ENCODE peak calls at places on chromosomes 13 and 19, in five cellular contexts. H, B, R, E and P are unnamed samples.

GRCh38 chr13:36850790-36851438 is 31.9 kb downstream of the RFXAP start:
- DNase-seq in H (no peak), B (no peak), R (no peak), E (no peak), P (no peak)

GRCh38 chr19:8030906-8031305 is 21.7 kb upstream of the CCL25 start:
- DNase-seq in H (no peak), B (peak; percentile 4), R (no peak), E (no peak), P (no peak)

GRCh38 chr19:8412783-8413592 is at the start of gene MARCHF2:
- DNase-seq in H (peak; percentile 96), B (peak; percentile 94), R (peak; percentile 89), E (peak; percentile 88), P (peak; percentile 83)

GRCh38 chr13:99383511-99383921 is 76.3 kb upstream of the GPR183 start:
- DNase-seq in H (no peak), B (no peak), R (no peak), E (no peak), P (no peak)

GRCh38 chr13:41054212-41054877 is 7.0 kb upstream of the WBP4 start:
- DNase-seq in H (no peak), B (peak; percentile 83), R (peak; percentile 38), E (no peak), P (no peak)

GRCh38 chr13:113466321-113466836 is 13.1 kb upstream of the ADPRHL1 start:
- DNase-seq in H (no peak), B (no peak), R (no peak), E (no peak), P (no peak)

GRCh38 chr13:44312131-44312530 is 61.5 kb upstream of the SERP2 start:
- DNase-seq in H (no peak), B (peak; percentile 52), R (no peak), E (no peak), P (no peak)

GRCh38 chr19:13839938-13840750 is 36.8 kb upstream of the NANOS3 start:
- DNase-seq in H (peak; percentile 65), B (peak; percentile 88), R (no peak), E (no peak), P (no peak)

GRCh38 chr19:19820774-19821315 is 705 bp downstream of the ZNF506 start:
- DNase-seq in H (no peak), B (no peak), R (no peak), E (no peak), P (no peak)

GRCh38 chr19:7852851-7853759 is 21.1 kb downstream of the PRR36 start:
- DNase-seq in H (peak; percentile 54), B (no peak), R (no peak), E (no peak), P (no peak)

GRCh38 chr19:16200776-16201391 is 3.2 kb downstream of the AP1M1 start:
- DNase-seq in H (no peak), B (no peak), R (no peak), E (no peak), P (no peak)

GRCh38 chr19:13846533-13847032 is 30.4 kb upstream of the NANOS3 start:
- DNase-seq in H (peak; percentile 86), B (peak; percentile 99), R (peak; percentile 77), E (peak; percentile 77), P (peak; percentile 95)

GRCh38 chr13:99442273-99442895 is 58.9 kb upstream of the TM9SF2 start:
- DNase-seq in H (no peak), B (peak; percentile 39), R (peak; percentile 38), E (no peak), P (no peak)

GRCh38 chr19:43425567-43426392 is 11.1 kb downstream of the TEX101 start:
- DNase-seq in H (no peak), B (peak; percentile 76), R (no peak), E (no peak), P (peak; percentile 68)

GRCh38 chr19:5103061-5103701 is 134.3 kb downstream of the KDM4B start:
- DNase-seq in H (peak; percentile 61), B (peak; percentile 9), R (peak; percentile 68), E (no peak), P (no peak)

GRCh38 chr13:44930907-44931676 is 58.2 kb downstream of the NUFIP1 start:
- DNase-seq in H (no peak), B (peak; percentile 73), R (no peak), E (no peak), P (no peak)

GRCh38 chr19:38667552-38668205 is 20.2 kb downstream of the ACTN4 start:
- DNase-seq in H (no peak), B (peak; percentile 90), R (peak; percentile 72), E (no peak), P (peak; percentile 66)

GRCh38 chr13:51501592-51502205 is 48.9 kb upstream of the INTS6 start:
- DNase-seq in H (no peak), B (peak; percentile 81), R (no peak), E (no peak), P (peak; percentile 29)

GRCh38 chr13:50131998-50132936 is 117.0 kb downstream of the KCNRG start:
- DNase-seq in H (no peak), B (no peak), R (no peak), E (no peak), P (no peak)

GRCh38 chr19:41896581-41896942 is 13.6 kb downstream of the ARHGEF1 start:
- DNase-seq in H (no peak), B (no peak), R (no peak), E (no peak), P (no peak)

GRCh38 chr19:55447421-55448174 is 4.5 kb upstream of the SHISA7 start:
- DNase-seq in H (no peak), B (peak; percentile 76), R (no peak), E (no peak), P (no peak)

GRCh38 chr19:54469496-54469934 is 3.6 kb downstream of the CDC42EP5 start:
- DNase-seq in H (peak; percentile 67), B (no peak), R (no peak), E (no peak), P (no peak)

GRCh38 chr19:4749870-4750269 is 26.2 kb upstream of the DPP9 start:
- DNase-seq in H (no peak), B (no peak), R (no peak), E (no peak), P (no peak)

GRCh38 chr13:33285420-33286124 is at the start of gene STARD13:
- DNase-seq in H (peak; percentile 94), B (peak; percentile 97), R (peak; percentile 96), E (peak; percentile 83), P (peak; percentile 83)

GRCh38 chr19:11856568-11857264 is 8.2 kb downstream of the ZNF439 start:
- DNase-seq in H (no peak), B (no peak), R (no peak), E (no peak), P (no peak)

GRCh38 chr13:74105871-74106270 is 28.3 kb downstream of the KLF12 start:
- DNase-seq in H (no peak), B (no peak), R (no peak), E (no peak), P (no peak)

GRCh38 chr19:5829567-5830315 is 9.8 kb downstream of the FUT6 start:
- DNase-seq in H (no peak), B (no peak), R (no peak), E (no peak), P (no peak)

GRCh38 chr19:33780746-33781145 is 15.9 kb upstream of the KCTD15 start:
- DNase-seq in H (no peak), B (no peak), R (no peak), E (no peak), P (no peak)

GRCh38 chr19:32691291-32691951 is at the start of gene NUDT19:
- DNase-seq in H (peak; percentile 90), B (peak; percentile 89), R (no peak), E (no peak), P (peak; percentile 52)

GRCh38 chr13:99374169-99374991 is 67.2 kb upstream of the GPR183 start:
- DNase-seq in H (no peak), B (no peak), R (no peak), E (no peak), P (no peak)

GRCh38 chr19:7871530-7872305 is 2.5 kb downstream of the PRR36 start:
- DNase-seq in H (peak; percentile 84), B (peak; percentile 90), R (peak; percentile 72), E (peak; percentile 74), P (peak; percentile 59)

GRCh38 chr19:15331419-15332310 is 674 bp downstream of the BRD4 start:
- DNase-seq in H (peak; percentile 60), B (peak; percentile 44), R (no peak), E (no peak), P (no peak)

GRCh38 chr13:33590936-33591335 is 227.0 kb upstream of the RFC3 start:
- DNase-seq in H (no peak), B (no peak), R (no peak), E (no peak), P (no peak)

GRCh38 chr13:48561461-48562224 is 28.8 kb upstream of the RCBTB2 start:
- DNase-seq in H (no peak), B (peak; percentile 63), R (no peak), E (no peak), P (no peak)

GRCh38 chr19:15995536-15995935 is 46.7 kb downstream of the OR10H4 start:
- DNase-seq in H (no peak), B (no peak), R (no peak), E (no peak), P (no peak)

GRCh38 chr19:33638167-33639033 is 16.6 kb downstream of the CHST8 start:
- DNase-seq in H (no peak), B (no peak), R (no peak), E (no peak), P (no peak)

GRCh38 chr19:52789440-52789839 is 2.8 kb upstream of the ZNF600 start:
- DNase-seq in H (no peak), B (no peak), R (no peak), E (no peak), P (no peak)